ENCODE peak calls at places on chromosome 21, in six cellular contexts. R is K562, A is HCT116, V is GM12878, J is HepG2, S is H1. M is an unnamed sample.

GRCh38 chr21:34565238-34565637 is 49.7 kb downstream of the RCAN1 start:
- DNase-seq in J (no peak), S (no peak), R (no peak), A (no peak), V (no peak), M (no peak)

GRCh38 chr21:29196021-29196663 is 65.7 kb downstream of the MAP3K7CL start:
- DNase-seq in J (peak; percentile 70), S (peak; percentile 5), V (peak; percentile 90), A (peak; percentile 77), R (peak; percentile 75), M (peak; percentile 90)

GRCh38 chr21:39004776-39005605 is 178.3 kb downstream of the PSMG1 start:
- DNase-seq in V (no peak), R (no peak), S (no peak), A (no peak), J (no peak), M (peak; percentile 84)

GRCh38 chr21:17613242-17613676 is 558 bp upstream of the BTG3 start:
- DNase-seq in J (no peak), A (no peak), V (no peak), S (no peak), R (no peak), M (peak; percentile 22)

GRCh38 chr21:22791376-22791775 is 1793.2 kb downstream of the NCAM2 start:
- DNase-seq in J (no peak), S (no peak), R (no peak), V (no peak), A (no peak), M (peak; percentile 41)

GRCh38 chr21:26067836-26068401 is 102.7 kb downstream of the APP start:
- DNase-seq in S (no peak), A (no peak), V (peak; percentile 24), J (no peak), R (no peak), M (peak; percentile 28)

GRCh38 chr21:21436012-21436545 is 437.9 kb downstream of the NCAM2 start:
- DNase-seq in R (no peak), V (no peak), J (no peak), A (no peak), S (no peak), M (peak; percentile 61)

GRCh38 chr21:33432496-33432895 is 29.3 kb downstream of the IFNGR2 start:
- DNase-seq in S (no peak), A (no peak), V (peak; percentile 63), J (no peak), R (no peak), M (no peak)

GRCh38 chr21:44858291-44858690 is 15.2 kb downstream of the PTTG1IP start:
- DNase-seq in S (no peak), V (no peak), R (no peak), A (no peak), J (no peak), M (no peak)

GRCh38 chr21:33350676-33351075 is 25.9 kb downstream of the IFNAR1 start:
- DNase-seq in A (no peak), S (no peak), V (no peak), J (no peak), R (no peak), M (no peak)

GRCh38 chr21:26513212-26513611 is 59.9 kb downstream of the CYYR1 start:
- DNase-seq in V (no peak), J (no peak), R (no peak), S (no peak), A (no peak), M (peak; percentile 54)

GRCh38 chr21:39096754-39097153 is 86.5 kb downstream of the PSMG1 start:
- DNase-seq in V (no peak), S (no peak), J (no peak), A (no peak), R (no peak), M (no peak)

GRCh38 chr21:14479387-14479786 is 66.7 kb downstream of the SAMSN1 start:
- DNase-seq in V (no peak), S (no peak), J (no peak), A (no peak), R (no peak), M (no peak)

GRCh38 chr21:29953072-29953471 is 13.3 kb upstream of the GRIK1 start:
- DNase-seq in R (no peak), J (no peak), S (no peak), V (no peak), A (no peak), M (no peak)

GRCh38 chr21:21722736-21723135 is 724.5 kb downstream of the NCAM2 start:
- DNase-seq in V (no peak), S (no peak), J (no peak), R (no peak), A (no peak), M (no peak)

GRCh38 chr21:15309721-15310120 is 244.9 kb upstream of the NRIP1 start:
- DNase-seq in J (no peak), A (no peak), V (no peak), S (no peak), R (no peak), M (no peak)

GRCh38 chr21:39137248-39138186 is 45.7 kb downstream of the PSMG1 start:
- DNase-seq in R (peak; percentile 32), J (peak; percentile 43), V (no peak), A (no peak), S (no peak), M (no peak)

GRCh38 chr21:44593598-44594405 is 1.5 kb upstream of the KRTAP10-6 start:
- DNase-seq in R (peak; percentile 68), A (no peak), S (no peak), V (no peak), J (peak; percentile 81), M (no peak)

GRCh38 chr21:26842300-26842699 is 2.9 kb downstream of the ADAMTS1 start:
- DNase-seq in A (no peak), J (no peak), S (no peak), R (no peak), V (no peak), M (no peak)

GRCh38 chr21:45322231-45322959 is 34.7 kb upstream of the POFUT2 start:
- DNase-seq in A (no peak), S (no peak), J (no peak), R (no peak), V (no peak), M (no peak)

GRCh38 chr21:24658016-24658415 is 949.3 kb downstream of the MRPL39 start:
- DNase-seq in S (no peak), J (no peak), R (no peak), A (no peak), V (no peak), M (no peak)

GRCh38 chr21:37753122-37753599 is 163.1 kb downstream of the KCNJ6 start:
- DNase-seq in A (no peak), J (no peak), S (no peak), V (no peak), R (no peak), M (no peak)

GRCh38 chr21:27173052-27173451 is 206.2 kb upstream of the ADAMTS5 start:
- DNase-seq in J (no peak), A (no peak), S (no peak), R (no peak), V (no peak), M (no peak)

GRCh38 chr21:45109831-45110492 is 35.6 kb downstream of the ADARB1 start:
- DNase-seq in S (no peak), V (peak; percentile 94), A (no peak), J (no peak), R (no peak), M (peak; percentile 56)

GRCh38 chr21:18041012-18041411 is 203.6 kb upstream of the CHODL start:
- DNase-seq in A (no peak), S (no peak), R (no peak), J (peak; percentile 45), V (no peak), M (peak; percentile 59)

GRCh38 chr21:41327753-41328152 is 11.2 kb downstream of the FAM3B start:
- DNase-seq in S (no peak), J (no peak), R (no peak), A (no peak), V (no peak), M (no peak)

GRCh38 chr21:41326414-41327080 is 9.9 kb downstream of the FAM3B start:
- DNase-seq in R (no peak), V (no peak), S (no peak), A (no peak), J (peak; percentile 56), M (no peak)

GRCh38 chr21:41321908-41322495 is 5.4 kb downstream of the FAM3B start:
- DNase-seq in R (no peak), S (no peak), V (no peak), J (no peak), A (no peak), M (no peak)

GRCh38 chr21:41322496-41323382 is 6.1 kb downstream of the FAM3B start:
- DNase-seq in R (no peak), V (no peak), S (no peak), J (peak; percentile 99), A (no peak), M (no peak)

GRCh38 chr21:41325138-41325537 is 8.5 kb downstream of the FAM3B start:
- DNase-seq in A (no peak), V (no peak), J (peak; percentile 78), R (no peak), S (no peak), M (no peak)
- H3K4me2 ChIP-seq in A (no peak overlapping the region), V (no peak overlapping the region), J (peak overlapping the region; percentile 97), R (no peak overlapping the region), S (no peak overlapping the region), M (no peak overlapping the region)

DNA sequence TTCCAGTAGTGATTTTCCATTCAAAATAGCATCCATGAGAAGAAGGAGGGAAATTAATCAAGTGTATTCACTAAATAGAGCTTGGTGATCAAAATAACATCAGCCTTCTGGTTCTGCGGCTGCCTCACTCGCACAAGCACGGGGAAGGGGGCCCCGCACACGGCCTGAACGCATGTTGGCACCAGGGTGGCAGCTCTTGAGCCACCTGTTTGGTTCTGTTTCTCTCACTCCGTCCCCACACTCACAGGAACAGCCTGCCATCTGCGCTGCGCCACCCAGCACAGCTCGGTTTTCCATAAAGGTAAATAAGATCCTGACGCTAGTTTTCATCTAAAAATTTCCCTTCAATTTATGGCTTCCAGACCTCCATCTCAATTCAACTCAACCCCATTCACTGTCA is 49.4 kb downstream of the TIAM1 start:
- DNase-seq in A (no peak), R (no peak), S (no peak), J (no peak), V (no peak), M (no peak)
- TF ChIP-seq POLR2A in A (no peak), R (no peak), S (no peak), J (no peak), V (no peak), M (no peak)

GRCh38 chr21:36744560-36745231 is 45.8 kb downstream of the SIM2 start:
- DNase-seq in A (no peak), V (no peak), S (no peak), J (no peak), R (no peak), M (no peak)
- TF ChIP-seq EZH2 in A (no peak), V (no peak), S (no peak), J (no peak), R (peak; percentile 41), M (no peak)

DNA sequence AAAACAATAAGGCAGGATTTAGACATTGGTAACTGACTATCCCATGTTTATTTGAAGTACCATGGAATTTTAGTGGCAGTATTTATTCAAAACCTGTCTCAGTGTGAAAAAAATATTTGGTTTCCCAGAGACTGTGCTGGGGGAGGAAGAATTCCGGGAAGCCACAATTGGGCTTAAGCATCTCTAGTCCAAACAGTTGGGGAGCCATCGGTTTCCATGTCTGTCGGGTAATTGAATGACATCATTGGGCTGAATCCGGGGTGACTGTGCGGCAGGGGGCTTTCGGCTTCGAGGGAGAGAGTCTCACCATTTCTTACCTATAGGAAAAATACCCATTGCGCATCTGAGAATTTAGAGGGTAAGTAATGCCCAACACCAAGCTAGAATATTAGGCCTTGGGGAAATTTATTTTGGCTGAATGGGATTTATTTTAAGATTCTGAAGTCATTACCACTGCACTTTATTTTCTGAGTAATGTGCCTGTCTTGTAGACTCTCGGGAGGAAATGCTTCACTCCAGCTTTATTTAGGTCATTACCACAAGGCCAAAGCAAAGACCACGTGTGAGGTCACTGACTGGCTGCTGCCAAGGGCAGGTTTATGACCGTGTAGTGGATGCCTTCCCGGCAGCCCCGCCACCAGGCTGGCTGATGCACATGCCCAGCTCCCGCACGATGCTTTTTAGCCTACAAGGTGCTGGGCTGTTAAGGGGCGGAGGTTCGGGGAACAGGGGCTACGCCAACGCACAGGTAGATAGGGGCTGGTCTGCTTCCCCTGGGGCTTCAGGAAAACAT is 23.1 kb upstream of the UMODL1 start:
- DNase-seq in J (no peak), V (no peak), S (no peak), R (no peak), A (no peak), M (peak; percentile 62)
- H3K4me2 ChIP-seq in J (no peak overlapping the region), V (no peak overlapping the region), S (no peak overlapping the region), R (no peak overlapping the region), A (no peak overlapping the region), M (no peak overlapping the region)